ENCODE peak calls at places on chromosomes 11 and 22, in eight cellular contexts. A is CD8-positive, alpha-beta T cell; J is CD4-positive, alpha-beta T cell; N is transverse colon; P is uterus; T is tibial nerve; W is pancreas; Q is spleen. E is an unnamed sample.

GRCh38 chr22:48960576-48960975 is 867.1 kb downstream of the BRD1 start:
- DNase-seq in A (no peak), J (no peak), N (peak), P (no peak), T (no peak), W (no peak), Q (peak), E (peak)

GRCh38 chr11:71199226-71199815 is 53.1 kb downstream of the SHANK2 start:
- DNase-seq in A (no peak), J (no peak), N (no peak), P (no peak), T (no peak), W (no peak), Q (peak), E (no peak)

GRCh38 chr22:19043111-19044085 is 78.8 kb downstream of the DGCR2 start:
- DNase-seq in A (no peak), J (no peak), N (no peak), P (no peak), T (no peak), W (no peak), Q (peak), E (no peak)

GRCh38 chr11:116563028-116563712 is 209.6 kb downstream of the BUD13 start:
- DNase-seq in A (no peak), J (no peak), N (no peak), P (no peak), T (no peak), W (peak), Q (no peak), E (peak)

GRCh38 chr11:127643659-127644058 is 643.1 kb upstream of the KIRREL3 start:
- DNase-seq in A (no peak), J (no peak), N (no peak), P (no peak), T (no peak), W (no peak), Q (no peak), E (no peak)

GRCh38 chr22:27809700-27810365 is 8.3 kb upstream of the MN1 start:
- DNase-seq in A (no peak), J (no peak), N (no peak), P (peak), T (no peak), W (no peak), Q (no peak), E (no peak)

GRCh38 chr11:57438345-57439280 is 11.7 kb upstream of the SLC43A3 start:
- DNase-seq in A (no peak), J (no peak), N (no peak), P (no peak), T (no peak), W (no peak), Q (no peak), E (no peak)

GRCh38 chr11:108224908-108225786 is 2.3 kb downstream of the ATM start:
- DNase-seq in A (no peak), J (no peak), N (no peak), P (no peak), T (peak), W (no peak), Q (peak), E (peak)

GRCh38 chr11:94139421-94139820 is 10.8 kb downstream of the PANX1 start:
- DNase-seq in A (no peak), J (no peak), N (no peak), P (no peak), T (no peak), W (no peak), Q (no peak), E (no peak)

GRCh38 chr11:73191151-73191550 is 26.9 kb upstream of the P2RY2 start:
- DNase-seq in A (no peak), J (no peak), N (no peak), P (no peak), T (no peak), W (no peak), Q (no peak), E (no peak)

GRCh38 chr11:13073119-13073981 is 64.2 kb downstream of the RASSF10 start:
- DNase-seq in A (no peak), J (no peak), N (no peak), P (no peak), T (no peak), W (no peak), Q (no peak), E (peak)

GRCh38 chr11:78651923-78652602 is 77.4 kb upstream of the NARS2 start:
- DNase-seq in A (no peak), J (no peak), N (no peak), P (no peak), T (no peak), W (no peak), Q (no peak), E (no peak)

GRCh38 chr22:49966716-49967332 is 6.3 kb downstream of the PIM3 start:
- DNase-seq in A (no peak), J (no peak), N (peak), P (peak), T (peak), W (peak), Q (peak), E (peak)

GRCh38 chr11:36122715-36123114 is 166.5 kb downstream of the COMMD9 start:
- DNase-seq in A (no peak), J (no peak), N (no peak), P (no peak), T (no peak), W (no peak), Q (no peak), E (no peak)

GRCh38 chr11:76638267-76639197 is 32.0 kb downstream of the LRRC32 start:
- DNase-seq in A (no peak), J (no peak), N (no peak), P (no peak), T (no peak), W (no peak), Q (no peak), E (no peak)

GRCh38 chr11:81705283-81705682 is 1028.4 kb downstream of the FAM181B start:
- DNase-seq in A (no peak), J (no peak), N (no peak), P (no peak), T (no peak), W (no peak), Q (no peak), E (no peak)

GRCh38 chr11:127471662-127472061 is 471.1 kb upstream of the KIRREL3 start:
- DNase-seq in A (no peak), J (no peak), N (no peak), P (no peak), T (no peak), W (no peak), Q (no peak), E (no peak)

GRCh38 chr11:94678236-94678635 is 89.9 kb upstream of the AMOTL1 start:
- DNase-seq in A (no peak), J (no peak), N (no peak), P (no peak), T (no peak), W (no peak), Q (no peak), E (no peak)

GRCh38 chr11:125351045-125351867 is 144.8 kb downstream of the FEZ1 start:
- DNase-seq in A (no peak), J (no peak), N (no peak), P (no peak), T (no peak), W (no peak), Q (peak), E (no peak)

GRCh38 chr11:45083544-45084087 is 62.8 kb upstream of the PRDM11 start:
- DNase-seq in A (no peak), J (no peak), N (no peak), P (no peak), T (no peak), W (no peak), Q (no peak), E (no peak)

GRCh38 chr11:34234086-34234740 is 123.6 kb downstream of the ABTB2 start:
- DNase-seq in A (peak), J (peak), N (peak), P (peak), T (no peak), W (peak), Q (no peak), E (peak)

GRCh38 chr11:129593098-129593497 is 217.4 kb downstream of the BARX2 start:
- DNase-seq in A (no peak), J (no peak), N (no peak), P (no peak), T (no peak), W (no peak), Q (no peak), E (no peak)

GRCh38 chr11:58059011-58059358 is 28.2 kb downstream of the OR6Q1 start:
- DNase-seq in A (no peak), J (no peak), N (no peak), P (no peak), T (no peak), W (no peak), Q (no peak), E (no peak)

GRCh38 chr11:75462117-75462653 is 29.2 kb upstream of the KLHL35 start:
- DNase-seq in A (no peak), J (no peak), N (no peak), P (no peak), T (no peak), W (no peak), Q (no peak), E (no peak)

GRCh38 chr11:90197377-90197776 is 25.5 kb downstream of the CHORDC1 start:
- DNase-seq in A (no peak), J (no peak), N (no peak), P (no peak), T (no peak), W (no peak), Q (no peak), E (no peak)

GRCh38 chr11:834371-835316 is 1.9 kb downstream of the CD151 start:
- DNase-seq in A (no peak), J (no peak), N (peak), P (peak), T (no peak), W (peak), Q (peak), E (peak)

GRCh38 chr22:17773606-17774205 is 563 bp downstream of the BID start:
- DNase-seq in A (peak), J (peak), N (peak), P (no peak), T (no peak), W (peak), Q (peak), E (no peak)

GRCh38 chr11:74620537-74620936 is 28.2 kb downstream of the POLD3 start:
- DNase-seq in A (no peak), J (no peak), N (no peak), P (no peak), T (no peak), W (no peak), Q (no peak), E (no peak)

GRCh38 chr22:49937758-49938564 is 19.5 kb downstream of the CRELD2 start:
- DNase-seq in A (no peak), J (no peak), N (no peak), P (no peak), T (no peak), W (peak), Q (peak), E (no peak)

GRCh38 chr22:50091092-50091491 is 1.3 kb downstream of the MOV10L1 start:
- DNase-seq in A (no peak), J (no peak), N (no peak), P (no peak), T (no peak), W (no peak), Q (peak), E (no peak)

GRCh38 chr11:132035228-132035627 is 664.8 kb downstream of the NTM start:
- DNase-seq in A (no peak), J (no peak), N (no peak), P (no peak), T (no peak), W (no peak), Q (no peak), E (no peak)

GRCh38 chr11:73223998-73224730 is 6.1 kb downstream of the P2RY2 start:
- DNase-seq in A (no peak), J (no peak), N (no peak), P (no peak), T (no peak), W (no peak), Q (peak), E (no peak)

GRCh38 chr22:41261541-41262249 is 21.0 kb upstream of the CHADL start:
- DNase-seq in A (no peak), J (no peak), N (no peak), P (no peak), T (no peak), W (no peak), Q (no peak), E (no peak)

GRCh38 chr11:34111722-34112270 is 6.4 kb downstream of the NAT10 start:
- DNase-seq in A (no peak), J (no peak), N (no peak), P (no peak), T (no peak), W (no peak), Q (no peak), E (no peak)

GRCh38 chr22:25023879-25024278 is 71.4 kb downstream of the KIAA1671 start:
- DNase-seq in A (no peak), J (no peak), N (no peak), P (no peak), T (no peak), W (no peak), Q (no peak), E (no peak)

GRCh38 chr11:60951611-60951908 is 416 bp downstream of the SLC15A3 start:
- DNase-seq in A (no peak), J (no peak), N (no peak), P (peak), T (peak), W (no peak), Q (no peak), E (no peak)

GRCh38 chr22:27663812-27664211 is 137.7 kb downstream of the MN1 start:
- DNase-seq in A (no peak), J (no peak), N (no peak), P (no peak), T (no peak), W (no peak), Q (no peak), E (no peak)

GRCh38 chr11:116073854-116074837 is 569.9 kb upstream of the CADM1 start:
- DNase-seq in A (no peak), J (no peak), N (no peak), P (peak), T (no peak), W (no peak), Q (no peak), E (no peak)

DNA sequence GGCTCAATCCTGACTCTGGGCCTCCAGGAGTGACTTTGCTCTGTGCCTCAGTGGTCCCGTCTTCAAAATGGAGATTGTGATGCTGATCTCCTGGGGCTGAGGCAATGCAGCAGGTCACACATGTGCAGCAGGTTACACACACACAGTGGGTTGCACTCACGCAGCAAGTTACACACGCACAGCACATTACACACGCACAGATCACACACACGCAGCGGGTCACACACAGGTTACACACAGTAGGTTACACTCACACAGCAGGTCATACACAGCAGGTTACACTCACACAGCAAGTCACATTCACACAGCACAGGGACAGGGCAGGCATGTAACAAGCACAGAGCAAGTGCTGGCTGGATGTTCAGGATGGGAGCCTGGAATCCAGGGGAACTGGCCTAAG is 11.3 kb downstream of the C11orf24 start:
- DNase-seq in A (no peak), J (no peak), N (no peak), P (no peak), T (no peak), W (no peak), Q (no peak), E (no peak)
- H3K27ac ChIP-seq in A (no peak), J (no peak), N (no peak), P (no peak), T (no peak), W (no peak), Q (no peak), E (no peak)

DNA sequence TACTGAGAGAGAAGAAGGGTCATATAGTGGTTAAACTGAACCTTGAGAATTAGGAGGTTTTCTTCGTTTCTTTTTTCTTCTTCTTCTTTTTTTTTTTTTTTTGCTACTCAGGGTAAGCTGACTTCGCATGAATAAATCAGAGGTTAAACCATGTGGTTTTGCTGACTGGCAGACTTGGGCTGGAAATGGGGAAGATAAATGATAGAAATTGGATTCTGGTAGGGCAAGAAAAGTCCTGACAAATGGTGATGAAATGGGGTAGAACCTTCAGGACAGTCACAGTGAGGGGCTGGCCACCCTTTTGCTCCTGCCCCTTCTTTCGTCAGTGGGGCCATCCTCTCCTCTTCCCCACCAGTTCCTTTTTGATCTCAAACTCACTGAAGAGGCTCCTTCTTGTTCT is 1.6 kb upstream of the SWAP70 start:
- DNase-seq in A (no peak), J (no peak), N (no peak), P (no peak), T (no peak), W (peak), Q (no peak), E (peak)
- H3K27ac ChIP-seq in A (no peak), J (no peak), N (peak), P (peak), T (peak), W (no peak), Q (peak), E (peak)

DNA sequence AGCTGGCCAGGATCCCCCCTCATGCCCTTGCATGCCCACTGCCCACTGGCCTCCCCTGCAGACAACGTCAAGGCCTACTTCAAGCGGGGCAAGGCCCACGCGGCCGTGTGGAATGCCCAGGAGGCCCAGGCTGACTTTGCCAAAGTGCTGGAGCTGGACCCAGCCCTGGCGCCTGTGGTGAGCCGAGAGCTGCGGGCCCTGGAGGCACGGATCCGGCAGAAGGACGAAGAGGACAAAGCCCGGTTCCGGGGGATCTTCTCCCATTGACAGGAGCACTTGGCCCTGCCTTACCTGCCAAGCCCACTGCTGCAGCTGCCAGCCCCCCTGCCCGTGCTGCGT is 7.9 kb downstream of the AIP start:
- DNase-seq in A (no peak), J (no peak), N (no peak), P (no peak), T (no peak), W (no peak), Q (peak), E (no peak)
- H3K27ac ChIP-seq in A (no peak), J (no peak), N (no peak), P (no peak), T (peak), W (no peak), Q (no peak), E (no peak)

GRCh38 chr22:39524089-39524752 is 3.9 kb downstream of the ATF4 start:
- DNase-seq in A (no peak), J (no peak), N (no peak), P (no peak), T (no peak), W (no peak), Q (no peak), E (no peak)
- H3K27ac ChIP-seq in A (no peak), J (no peak), N (peak), P (peak), T (peak), W (no peak), Q (peak), E (no peak)